ENCODE peak calls at places on chromosomes 3 and 15, in four cellular contexts. V is foreskin melanocyte, H is IMR-90, F is keratinocyte. A is an unnamed sample.

GRCh38 chr15:93060336-93061248 is 28.4 kb downstream of the RGMA start:
- DNase-seq in V (no peak), H (no peak), F (no peak), A (no peak)

GRCh38 chr3:128210711-128211110 is 57.4 kb downstream of the EEFSEC start:
- DNase-seq in V (peak), H (no peak), F (no peak), A (no peak)

GRCh38 chr3:125357032-125357658 is 18.0 kb downstream of the ZNF148 start:
- DNase-seq in V (no peak), H (peak), F (no peak), A (no peak)

GRCh38 chr15:55673287-55673686 is 69.7 kb downstream of the PRTG start:
- DNase-seq in V (no peak), H (no peak), F (no peak), A (no peak)

GRCh38 chr3:151047636-151048035 is 37.8 kb upstream of the MED12L start:
- DNase-seq in V (no peak), H (peak), F (no peak), A (no peak)

GRCh38 chr3:128487813-128488635 is 5.0 kb downstream of the GATA2 start:
- DNase-seq in V (no peak), H (peak), F (no peak), A (no peak)

GRCh38 chr3:175270199-175270837 is 411.2 kb downstream of the NAALADL2 start:
- DNase-seq in V (peak), H (peak), F (no peak), A (no peak)

GRCh38 chr3:59563966-59564365 is 514.1 kb upstream of the CFAP20DC start:
- DNase-seq in V (no peak), H (no peak), F (no peak), A (no peak)

GRCh38 chr15:85167568-85167967 is 185.9 kb downstream of the PDE8A start:
- DNase-seq in V (no peak), H (no peak), F (no peak), A (no peak)

GRCh38 chr3:194166682-194167479 is 30.9 kb downstream of the HES1 start:
- DNase-seq in V (no peak), H (no peak), F (no peak), A (no peak)

GRCh38 chr3:44865272-44866005 is 3.7 kb downstream of the TMEM42 start:
- DNase-seq in V (no peak), H (peak), F (no peak), A (no peak)

GRCh38 chr3:33437556-33438283 is 2.5 kb downstream of the UBP1 start:
- DNase-seq in V (peak), H (peak), F (no peak), A (no peak)

GRCh38 chr15:48292458-48292857 is 38.8 kb upstream of the DUT start:
- DNase-seq in V (no peak), H (no peak), F (no peak), A (no peak)

GRCh38 chr3:51390186-51390585 is 899 bp upstream of the RBM15B start:
- DNase-seq in V (no peak), H (no peak), F (no peak), A (no peak)

GRCh38 chr3:87333393-87333892 is 57.1 kb upstream of the POU1F1 start:
- DNase-seq in V (peak), H (peak), F (peak), A (peak)

GRCh38 chr3:96467639-96468038 is 346.8 kb upstream of the EPHA6 start:
- DNase-seq in V (no peak), H (no peak), F (no peak), A (no peak)

GRCh38 chr15:71117906-71118305 is 2.6 kb downstream of the THSD4 start:
- DNase-seq in V (no peak), H (no peak), F (no peak), A (no peak)

GRCh38 chr3:73786346-73786807 is 161.6 kb upstream of the PDZRN3 start:
- DNase-seq in V (peak), H (peak), F (peak), A (peak)

GRCh38 chr3:134388748-134389485 is 14.7 kb upstream of the AMOTL2 start:
- DNase-seq in V (no peak), H (no peak), F (no peak), A (no peak)

A was measured in epithelial cell of prostate.